ENCODE peak calls at places on chromosomes 11 and 22, in ten cellular contexts. One of them, this sample, is unnamed.

GRCh38 chr22:27445876-27446275 is 355.7 kb downstream of the MN1 start:
- DNase-seq in NCI-H1092 treated with DMSO at 0.1 percent for 48 hours: no peak
- DNase-seq in NAMALWA: no peak
- DNase-seq in PC-9: no peak
- DNase-seq in activated naive CD4-positive, alpha-beta T cell: no peak
- DNase-seq in GM04503: no peak
- DNase-seq in H1: no peak
- DNase-seq in germinal center: no peak
- DNase-seq in GM13977: no peak
- DNase-seq in neuronal stem cell: no peak
- DNase-seq in this sample: no peak

GRCh38 chr22:26323013-26323412 is 106.0 kb upstream of the ASPHD2 start:
- DNase-seq in germinal center: no peak
- DNase-seq in GM13977: no peak
- DNase-seq in neuronal stem cell: no peak
- DNase-seq in PC-9: peak; percentile 2
- DNase-seq in NCI-H1092 treated with DMSO at 0.1 percent for 48 hours: no peak
- DNase-seq in H1: no peak
- DNase-seq in NAMALWA: no peak
- DNase-seq in activated naive CD4-positive, alpha-beta T cell: no peak
- DNase-seq in GM04503: no peak
- DNase-seq in this sample: no peak

GRCh38 chr11:113090716-113091577 is 129.7 kb downstream of the NCAM1 start:
- DNase-seq in NCI-H1092 treated with DMSO at 0.1 percent for 48 hours: no peak
- DNase-seq in neuronal stem cell: no peak
- DNase-seq in germinal center: no peak
- DNase-seq in GM04503: no peak
- DNase-seq in activated naive CD4-positive, alpha-beta T cell: no peak
- DNase-seq in NAMALWA: no peak
- DNase-seq in GM13977: no peak
- DNase-seq in H1: no peak
- DNase-seq in PC-9: no peak
- DNase-seq in this sample: no peak

GRCh38 chr11:121571466-121571865 is 118.7 kb upstream of the SORL1-AS1 start:
- DNase-seq in PC-9: no peak
- DNase-seq in GM13977: no peak
- DNase-seq in germinal center: no peak
- DNase-seq in GM04503: no peak
- DNase-seq in NAMALWA: no peak
- DNase-seq in activated naive CD4-positive, alpha-beta T cell: no peak
- DNase-seq in H1: no peak
- DNase-seq in NCI-H1092 treated with DMSO at 0.1 percent for 48 hours: peak; percentile 84
- DNase-seq in neuronal stem cell: no peak
- DNase-seq in this sample: no peak

GRCh38 chr11:122202951-122203456 is 87.0 kb upstream of the BLID start:
- DNase-seq in NCI-H1092 treated with DMSO at 0.1 percent for 48 hours: peak; percentile 55
- DNase-seq in activated naive CD4-positive, alpha-beta T cell: no peak
- DNase-seq in NAMALWA: peak; percentile 48
- DNase-seq in GM13977: peak; percentile 63
- DNase-seq in germinal center: peak; percentile 66
- DNase-seq in H1: peak; percentile 34
- DNase-seq in PC-9: peak; percentile 69
- DNase-seq in GM04503: no peak
- DNase-seq in neuronal stem cell: peak; percentile 50
- DNase-seq in this sample: no peak

GRCh38 chr22:46881373-46882118 is 119.1 kb downstream of the TBC1D22A start:
- DNase-seq in GM13977: no peak
- DNase-seq in activated naive CD4-positive, alpha-beta T cell: no peak
- DNase-seq in GM04503: no peak
- DNase-seq in PC-9: no peak
- DNase-seq in NCI-H1092 treated with DMSO at 0.1 percent for 48 hours: no peak
- DNase-seq in NAMALWA: no peak
- DNase-seq in H1: no peak
- DNase-seq in germinal center: no peak
- DNase-seq in neuronal stem cell: no peak
- DNase-seq in this sample: no peak

GRCh38 chr11:36015806-36016205 is 71.9 kb downstream of the LDLRAD3 start:
- DNase-seq in germinal center: no peak
- DNase-seq in GM13977: no peak
- DNase-seq in neuronal stem cell: no peak
- DNase-seq in H1: no peak
- DNase-seq in GM04503: no peak
- DNase-seq in NAMALWA: no peak
- DNase-seq in NCI-H1092 treated with DMSO at 0.1 percent for 48 hours: no peak
- DNase-seq in PC-9: no peak
- DNase-seq in activated naive CD4-positive, alpha-beta T cell: no peak
- DNase-seq in this sample: no peak

GRCh38 chr11:10348650-10349280 is 43.9 kb downstream of the ADM start:
- DNase-seq in germinal center: no peak
- DNase-seq in NAMALWA: no peak
- DNase-seq in neuronal stem cell: no peak
- DNase-seq in GM04503: peak; percentile 79
- DNase-seq in activated naive CD4-positive, alpha-beta T cell: no peak
- DNase-seq in PC-9: peak; percentile 25
- DNase-seq in NCI-H1092 treated with DMSO at 0.1 percent for 48 hours: no peak
- DNase-seq in H1: no peak
- DNase-seq in GM13977: no peak
- DNase-seq in this sample: no peak

GRCh38 chr11:132590986-132591385 is 941.3 kb downstream of the OPCML start:
- DNase-seq in NCI-H1092 treated with DMSO at 0.1 percent for 48 hours: no peak
- DNase-seq in germinal center: no peak
- DNase-seq in PC-9: no peak
- DNase-seq in GM13977: no peak
- DNase-seq in NAMALWA: no peak
- DNase-seq in activated naive CD4-positive, alpha-beta T cell: no peak
- DNase-seq in GM04503: no peak
- DNase-seq in neuronal stem cell: no peak
- DNase-seq in H1: no peak
- DNase-seq in this sample: no peak

This sample was measured in astrocyte of the cerebellum.